ENCODE peak calls at places on chromosomes 5 and 9, in six cellular contexts. Y is OCI-LY7, H is GM23248, K is HCT116, O is GM23338, I is MM.1S. B is an unnamed sample. For H3K4me1 and H3K9me2, the result is how much of the 10 kb centered on the place peaks cover.

GRCh38 chr5:180646963-180647305 is 2.5 kb downstream of the FLT4 start:
- DNase-seq in Y (no peak), H (no peak), K (no peak), O (no peak), I (no peak), B (no peak)

GRCh38 chr5:119174578-119175163 is 103.8 kb downstream of the DMXL1 start:
- DNase-seq in Y (no peak), H (no peak), K (no peak), O (no peak), I (no peak), B (no peak)

GRCh38 chr9:135225619-135226228 is 138.3 kb downstream of the OLFM1 start:
- DNase-seq in Y (no peak), H (no peak), K (no peak), O (no peak), I (no peak), B (no peak)

GRCh38 chr9:3419892-3420291 is 105.9 kb downstream of the RFX3 start:
- DNase-seq in Y (no peak), H (no peak), K (no peak), O (no peak), I (no peak), B (no peak)

GRCh38 chr5:156450778-156451177 is 123.8 kb downstream of the SGCD start:
- DNase-seq in Y (no peak), H (no peak), K (no peak), O (no peak), I (no peak), B (no peak)

GRCh38 chr5:35371971-35372426 is 141.7 kb upstream of the PRLR start:
- DNase-seq in Y (no peak), H (no peak), K (no peak), O (no peak), I (no peak), B (no peak)

GRCh38 chr9:16985559-16986348 is 115.3 kb upstream of the BNC2 start:
- DNase-seq in Y (no peak), H (peak), K (no peak), O (peak), I (no peak), B (peak)

GRCh38 chr9:76764138-76764537 is at the start of gene PCA3:
- DNase-seq in Y (no peak), H (no peak), K (no peak), O (no peak), I (no peak), B (no peak)

GRCh38 chr5:155726267-155726666 is 600.7 kb upstream of the SGCD start:
- DNase-seq in Y (no peak), H (peak), K (no peak), O (peak), I (no peak), B (no peak)

GRCh38 chr5:56319281-56320242 is 86.4 kb upstream of the ANKRD55 start:
- DNase-seq in Y (no peak), H (peak), K (no peak), O (no peak), I (no peak), B (no peak)

GRCh38 chr9:113221800-113222481 is 597 bp downstream of the SLC31A1 start:
- DNase-seq in Y (peak), H (no peak), K (no peak), O (no peak), I (no peak), B (peak)

GRCh38 chr9:127522727-127523126 is 71.4 kb downstream of the LRSAM1 start:
- DNase-seq in Y (no peak), H (peak), K (no peak), O (no peak), I (no peak), B (peak)

GRCh38 chr5:33513786-33514185 is 73.0 kb downstream of the TARS1 start:
- DNase-seq in Y (no peak), H (peak), K (no peak), O (no peak), I (no peak), B (no peak)

GRCh38 chr5:30918171-30918570 is 275.3 kb upstream of the CDH6 start:
- DNase-seq in Y (no peak), H (peak), K (no peak), O (no peak), I (peak), B (peak)

GRCh38 chr5:16500024-16500423 is 34.4 kb upstream of the ZNF622 start:
- DNase-seq in Y (no peak), H (no peak), K (no peak), O (no peak), I (no peak), B (no peak)

GRCh38 chr9:135254176-135255032 is 166.9 kb downstream of the OLFM1 start:
- DNase-seq in Y (no peak), H (no peak), K (no peak), O (no peak), I (no peak), B (no peak)

GRCh38 chr9:27276182-27277030 is 20.5 kb downstream of the EQTN start:
- DNase-seq in Y (peak), H (peak), K (peak), O (peak), I (peak), B (peak)

GRCh38 chr5:39178171-39178570 is 41.2 kb downstream of the FYB1 start:
- DNase-seq in Y (no peak), H (peak), K (no peak), O (no peak), I (no peak), B (peak)

DNA sequence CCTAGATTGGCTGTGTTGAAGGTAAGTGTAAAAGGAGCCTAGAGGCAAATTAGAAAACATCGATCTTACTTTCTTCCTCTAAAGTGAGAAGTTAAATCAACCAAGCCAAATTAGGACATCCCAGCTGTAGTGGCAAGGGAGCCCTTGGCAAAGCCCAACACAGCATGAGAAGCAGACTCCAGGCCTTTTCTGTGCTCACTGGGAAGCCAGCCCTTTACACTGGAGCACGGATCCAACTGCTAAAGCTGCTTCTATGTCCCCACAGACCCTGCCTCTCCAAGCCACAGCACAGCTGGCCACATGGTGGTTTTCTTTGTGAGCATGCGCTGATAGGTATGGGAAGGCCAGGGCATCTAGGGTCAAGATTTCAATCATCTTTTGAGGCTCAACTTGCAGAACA is 94.1 kb downstream of the APBA1 start:
- DNase-seq in Y (no peak), H (no peak), K (no peak), O (no peak), I (no peak), B (no peak)
- H3K4me2 ChIP-seq in Y (no peak), H (no peak), K (no peak), O (no peak), I (no peak), B (no peak)

GRCh38 chr9:120482424-120483186 is 97.4 kb downstream of the CDK5RAP2 start:
- DNase-seq in Y (no peak), H (peak), K (no peak), O (no peak), I (no peak), B (no peak)

GRCh38 chr9:120486835-120487234 is 93.1 kb downstream of the CDK5RAP2 start:
- DNase-seq in Y (no peak), H (no peak), K (no peak), O (no peak), I (no peak), B (no peak)

GRCh38 chr9:120486347-120486746 is 93.6 kb downstream of the CDK5RAP2 start:
- DNase-seq in Y (no peak), H (peak), K (no peak), O (no peak), I (no peak), B (peak)

GRCh38 chr9:120481842-120482241 is 98.1 kb downstream of the CDK5RAP2 start:
- DNase-seq in Y (no peak), H (no peak), K (no peak), O (no peak), I (no peak), B (no peak)

GRCh38 chr9:120484162-120484561 is 95.8 kb downstream of the CDK5RAP2 start:
- DNase-seq in Y (no peak), H (no peak), K (no peak), O (peak), I (no peak), B (no peak)
- H3K4me1 ChIP-seq in Y (under half), H (under half), K (under half), O (under half), I (under half), B (under half)

DNA sequence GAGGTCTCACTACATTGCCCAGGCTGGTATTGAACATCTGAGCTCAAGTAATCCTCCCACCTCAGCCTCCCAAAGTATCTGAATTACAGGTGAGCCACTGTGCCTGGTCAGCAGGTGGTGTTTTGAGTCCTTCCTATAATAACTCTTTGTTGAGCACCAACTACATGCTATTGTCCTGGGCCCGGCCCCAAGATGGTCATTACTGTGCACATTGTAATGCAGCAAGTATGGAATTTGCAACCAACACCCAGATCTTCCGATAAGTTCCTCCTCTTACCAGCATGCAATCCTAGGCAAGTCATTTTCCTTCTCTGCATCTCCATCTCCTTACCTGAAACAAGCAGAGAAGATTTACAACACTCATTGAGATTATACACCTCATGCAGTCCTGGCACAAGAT is 510.3 kb upstream of the KLF4 start:
- DNase-seq in Y (no peak), H (peak), K (peak), O (no peak), I (no peak), B (peak)
- H3K9me2 ChIP-seq in Y (under half), H (under half), K (under half), O (under half), I (under half), B (under half)

GRCh38 chr5:59789894-59790293 is 103.6 kb downstream of the PDE4D start:
- DNase-seq in Y (no peak), H (no peak), K (no peak), O (no peak), I (no peak), B (no peak)

GRCh38 chr5:59789197-59789596 is 104.3 kb downstream of the PDE4D start:
- DNase-seq in Y (no peak), H (peak), K (no peak), O (no peak), I (no peak), B (no peak)

GRCh38 chr5:59783264-59783663 is 110.3 kb downstream of the PDE4D start:
- DNase-seq in Y (no peak), H (no peak), K (no peak), O (no peak), I (no peak), B (no peak)

GRCh38 chr5:59786271-59786805 is 107.2 kb downstream of the PDE4D start:
- DNase-seq in Y (no peak), H (peak), K (no peak), O (no peak), I (no peak), B (peak)

DNA sequence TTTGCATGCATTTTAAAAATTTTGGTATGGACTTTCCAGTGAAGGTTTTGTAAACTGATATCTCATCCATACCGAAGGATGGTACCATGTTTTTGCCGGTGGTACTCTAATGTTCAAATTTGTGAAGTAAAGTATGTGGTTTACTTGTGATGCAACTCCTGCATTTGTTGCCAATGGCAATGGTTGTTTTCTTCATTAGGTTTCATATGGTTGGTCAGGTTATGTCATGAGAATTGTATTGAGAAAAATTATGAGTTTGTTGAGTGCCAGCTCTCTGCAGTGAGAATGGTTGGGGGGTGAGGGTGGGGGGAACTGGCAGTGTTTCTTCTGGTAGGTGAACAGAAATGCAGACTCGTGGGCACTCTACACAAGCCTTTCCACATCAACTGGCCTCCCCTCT is 107.8 kb downstream of the PDE4D start:
- DNase-seq in Y (no peak), H (no peak), K (no peak), O (no peak), I (no peak), B (no peak)
- H3K4me2 ChIP-seq in Y (no peak), H (peak), K (no peak), O (no peak), I (no peak), B (peak)

DNA sequence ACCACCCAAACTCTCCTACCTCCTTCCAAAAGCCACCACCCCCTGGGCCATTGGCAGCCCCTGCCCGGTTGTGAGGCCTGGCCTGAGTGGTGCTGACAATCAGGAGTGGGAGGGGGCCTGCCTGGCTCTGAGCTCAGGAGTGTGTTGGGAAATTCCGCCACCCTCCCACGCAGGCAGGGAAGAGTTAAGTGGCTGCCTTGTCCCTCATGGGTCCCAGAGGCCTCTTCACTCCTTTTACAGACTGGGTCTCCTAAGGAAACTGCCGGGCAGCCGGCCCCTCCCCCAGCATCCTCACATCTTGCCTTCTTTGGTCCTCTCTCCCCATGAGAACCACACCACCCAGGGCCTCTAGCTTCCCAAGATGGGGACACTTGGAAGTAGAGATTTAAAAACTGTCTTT is 47.3 kb downstream of the PPARGC1B start:
- DNase-seq in Y (no peak), H (no peak), K (no peak), O (peak), I (no peak), B (no peak)
- H3K4me1 ChIP-seq in Y (half or more), H (under half), K (under half), O (under half), I (half or more), B (under half)

GRCh38 chr5:58716713-58717112 is 133.8 kb downstream of the RAB3C start:
- DNase-seq in Y (no peak), H (no peak), K (no peak), O (no peak), I (no peak), B (no peak)

GRCh38 chr5:58717303-58718012 is 134.6 kb downstream of the RAB3C start:
- DNase-seq in Y (no peak), H (no peak), K (no peak), O (peak), I (no peak), B (no peak)

GRCh38 chr5:58724992-58725391 is 142.1 kb downstream of the RAB3C start:
- DNase-seq in Y (no peak), H (no peak), K (no peak), O (no peak), I (no peak), B (no peak)

DNA sequence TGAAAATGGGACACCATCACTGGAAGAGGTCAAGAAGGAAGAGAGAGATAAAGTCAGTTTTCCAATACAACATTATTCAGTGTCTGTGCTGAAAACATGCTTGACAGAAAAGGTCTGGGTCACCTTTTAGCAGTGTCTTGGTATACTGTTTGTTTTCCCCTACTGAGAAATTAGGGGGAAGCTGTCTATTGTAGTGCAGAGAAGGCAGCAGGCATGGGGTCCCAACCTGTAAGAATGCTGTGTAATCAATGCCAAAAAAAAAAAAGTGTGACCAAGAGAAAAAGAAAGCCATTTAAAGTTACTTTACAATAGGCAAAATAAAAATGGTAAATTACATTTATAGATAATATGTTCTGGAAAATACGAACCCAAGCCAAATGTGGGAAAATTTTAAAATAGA is 139.3 kb downstream of the RAB3C start:
- DNase-seq in Y (no peak), H (no peak), K (no peak), O (peak), I (no peak), B (no peak)
- H3K9me2 ChIP-seq in Y (under half), H (under half), K (under half), O (under half), I (under half), B (under half)

B was measured in PC-3.